ENCODE peak calls at places on chromosome 5, in five cellular contexts. One of them, this sample, is unnamed.

GRCh38 chr5:43485406-43485805 is 1.7 kb upstream of the TMEM267 start:
- DNase-seq in body of pancreas: no peak
- DNase-seq in NT2/D1: no peak
- DNase-seq in anterior cingulate cortex: no peak
- DNase-seq in H7: no peak
- DNase-seq in this sample: no peak

GRCh38 chr5:15995206-15996052 is 184.2 kb downstream of the MARCHF11 start:
- DNase-seq in anterior cingulate cortex: no peak
- DNase-seq in NT2/D1: peak
- DNase-seq in body of pancreas: no peak
- DNase-seq in H7: peak
- DNase-seq in this sample: peak

GRCh38 chr5:96823900-96824351 is 16.2 kb upstream of the ERAP1 start:
- DNase-seq in body of pancreas: no peak
- DNase-seq in H7: no peak
- DNase-seq in anterior cingulate cortex: no peak
- DNase-seq in NT2/D1: no peak
- DNase-seq in this sample: peak

GRCh38 chr5:43036856-43037711 is 3.0 kb downstream of the ANXA2R start:
- DNase-seq in NT2/D1: no peak
- DNase-seq in anterior cingulate cortex: no peak
- DNase-seq in body of pancreas: no peak
- DNase-seq in H7: no peak
- DNase-seq in this sample: peak

GRCh38 chr5:16617272-16617973 is 626 bp upstream of the RETREG1 start:
- DNase-seq in H7: peak
- DNase-seq in body of pancreas: peak
- DNase-seq in anterior cingulate cortex: no peak
- DNase-seq in NT2/D1: no peak
- DNase-seq in this sample: no peak

GRCh38 chr5:96279796-96280542 is 153.1 kb downstream of the PCSK1 start:
- DNase-seq in body of pancreas: no peak
- DNase-seq in anterior cingulate cortex: no peak
- DNase-seq in NT2/D1: no peak
- DNase-seq in H7: no peak
- DNase-seq in this sample: peak

GRCh38 chr5:131528682-131529081 is 106.3 kb downstream of the RAPGEF6 start:
- DNase-seq in H7: no peak
- DNase-seq in anterior cingulate cortex: no peak
- DNase-seq in NT2/D1: no peak
- DNase-seq in body of pancreas: no peak
- DNase-seq in this sample: no peak

GRCh38 chr5:157267766-157268480 is 2.0 kb downstream of the CYFIP2 start:
- DNase-seq in body of pancreas: no peak
- DNase-seq in anterior cingulate cortex: no peak
- DNase-seq in H7: no peak
- DNase-seq in NT2/D1: no peak
- DNase-seq in this sample: peak

GRCh38 chr5:143653256-143653655 is 158.7 kb upstream of the HMHB1 start:
- DNase-seq in NT2/D1: no peak
- DNase-seq in body of pancreas: no peak
- DNase-seq in anterior cingulate cortex: no peak
- DNase-seq in H7: no peak
- DNase-seq in this sample: peak

GRCh38 chr5:113269023-113269997 is 165.5 kb downstream of the TSSK1B start:
- DNase-seq in NT2/D1: no peak
- DNase-seq in anterior cingulate cortex: no peak
- DNase-seq in H7: no peak
- DNase-seq in body of pancreas: no peak
- DNase-seq in this sample: no peak

GRCh38 chr5:111697881-111698757 is 58.9 kb downstream of the NREP start:
- DNase-seq in body of pancreas: no peak
- DNase-seq in anterior cingulate cortex: no peak
- DNase-seq in NT2/D1: no peak
- DNase-seq in H7: no peak
- DNase-seq in this sample: peak

GRCh38 chr5:28714887-28715286 is 1676.5 kb upstream of the CDH9 start:
- DNase-seq in NT2/D1: no peak
- DNase-seq in H7: no peak
- DNase-seq in body of pancreas: no peak
- DNase-seq in anterior cingulate cortex: no peak
- DNase-seq in this sample: no peak

GRCh38 chr5:6858419-6858818 is 145.2 kb downstream of the TENT4A start:
- DNase-seq in NT2/D1: no peak
- DNase-seq in H7: no peak
- DNase-seq in anterior cingulate cortex: no peak
- DNase-seq in body of pancreas: no peak
- DNase-seq in this sample: no peak

GRCh38 chr5:50958852-50959457 is 292.5 kb downstream of the PARP8 start:
- DNase-seq in body of pancreas: peak
- DNase-seq in H7: peak
- DNase-seq in NT2/D1: no peak
- DNase-seq in anterior cingulate cortex: no peak
- DNase-seq in this sample: peak

GRCh38 chr5:67182406-67182805 is 14.2 kb downstream of the CD180 start:
- DNase-seq in H7: peak
- DNase-seq in body of pancreas: peak
- DNase-seq in anterior cingulate cortex: no peak
- DNase-seq in NT2/D1: no peak
- DNase-seq in this sample: peak

GRCh38 chr5:78716221-78716620 is 67.6 kb upstream of the LHFPL2 start:
- DNase-seq in H7: no peak
- DNase-seq in anterior cingulate cortex: no peak
- DNase-seq in body of pancreas: no peak
- DNase-seq in NT2/D1: no peak
- DNase-seq in this sample: no peak

GRCh38 chr5:104412649-104413240 is 850.2 kb upstream of the NUDT12 start:
- DNase-seq in body of pancreas: peak
- DNase-seq in anterior cingulate cortex: no peak
- DNase-seq in NT2/D1: peak
- DNase-seq in H7: peak
- DNase-seq in this sample: peak

GRCh38 chr5:129367883-129368282 is 92.2 kb upstream of the ADAMTS19 start:
- DNase-seq in H7: no peak
- DNase-seq in body of pancreas: no peak
- DNase-seq in anterior cingulate cortex: no peak
- DNase-seq in NT2/D1: no peak
- DNase-seq in this sample: no peak

GRCh38 chr5:111673896-111674626 is 82.9 kb downstream of the NREP start:
- DNase-seq in H7: no peak
- DNase-seq in body of pancreas: no peak
- DNase-seq in anterior cingulate cortex: no peak
- DNase-seq in NT2/D1: no peak
- DNase-seq in this sample: no peak

GRCh38 chr5:100668511-100668910 is 133.3 kb downstream of the FAM174A start:
- DNase-seq in anterior cingulate cortex: no peak
- DNase-seq in body of pancreas: no peak
- DNase-seq in H7: no peak
- DNase-seq in NT2/D1: no peak
- DNase-seq in this sample: peak

GRCh38 chr5:167802755-167803431 is 488.6 kb upstream of the WWC1 start:
- DNase-seq in body of pancreas: no peak
- DNase-seq in anterior cingulate cortex: no peak
- DNase-seq in NT2/D1: peak
- DNase-seq in H7: no peak
- DNase-seq in this sample: peak

GRCh38 chr5:134070648-134070978 is 43.9 kb upstream of the TCF7 start:
- DNase-seq in body of pancreas: peak
- DNase-seq in NT2/D1: no peak
- DNase-seq in H7: no peak
- DNase-seq in anterior cingulate cortex: no peak
- DNase-seq in this sample: peak